ENCODE peak calls at places on chromosome 2, in nine cellular contexts. N is HTR-8/SVneo; J is heart right ventricle; L is naive B cell; Z is head of caudate nucleus; K is CD4-positive, alpha-beta T cell; B is SJSA1; M is IMR-90; G is activated naive CD8-positive, alpha-beta T cell treated with anti-CD3 and anti-CD28 coated beads, Interleukin-2, amount 50 U/mL, for 16 hours. W is an unnamed sample.

GRCh38 chr2:240203031-240203841 is 62.8 kb upstream of the OTOS start:
- DNase-seq in L (no peak), J (no peak), N (no peak), M (no peak), B (no peak), K (no peak), Z (no peak), G (no peak), W (no peak)

GRCh38 chr2:103616891-103617290 is 855.1 kb downstream of the TMEM182 start:
- DNase-seq in N (no peak), L (no peak), M (no peak), K (no peak), Z (no peak), B (no peak), J (no peak), G (no peak), W (no peak)

GRCh38 chr2:28855193-28855592 is 14.9 kb downstream of the TRMT61B start:
- DNase-seq in J (no peak), G (no peak), L (no peak), N (no peak), M (peak; percentile 56), K (no peak), Z (no peak), B (peak; percentile 55), W (no peak)

GRCh38 chr2:155169317-155169716 is 470.8 kb downstream of the KCNJ3 start:
- DNase-seq in Z (no peak), G (no peak), J (no peak), N (no peak), K (no peak), B (no peak), L (no peak), M (no peak), W (no peak)

GRCh38 chr2:72940786-72941185 is 23.5 kb downstream of the EMX1 start:
- DNase-seq in N (no peak), B (peak; percentile 61), J (no peak), G (no peak), Z (no peak), M (peak; percentile 81), K (no peak), L (no peak), W (no peak)

GRCh38 chr2:241190291-241190981 is 2.0 kb downstream of the ANO7 start:
- DNase-seq in N (no peak), M (no peak), L (no peak), J (no peak), B (no peak), G (no peak), K (no peak), Z (no peak), W (no peak)

GRCh38 chr2:120390381-120391055 is 44.6 kb downstream of the INHBB start:
- DNase-seq in Z (no peak), N (no peak), M (no peak), K (no peak), G (no peak), J (no peak), B (no peak), L (no peak), W (no peak)

GRCh38 chr2:224038049-224038829 is 847 bp downstream of the SERPINE2 start:
- DNase-seq in M (peak; percentile 13), K (peak; percentile 19), G (peak; percentile 11), J (no peak), B (peak; percentile 68), N (peak; percentile 58), Z (peak; percentile 62), L (peak; percentile 16), W (no peak)

GRCh38 chr2:120672526-120673204 is 63.0 kb upstream of the GLI2 start:
- DNase-seq in N (no peak), Z (no peak), B (no peak), K (no peak), M (no peak), L (no peak), G (no peak), J (no peak), W (no peak)

GRCh38 chr2:26438926-26439325 is 37.2 kb downstream of the DRC1 start:
- DNase-seq in Z (no peak), M (no peak), K (no peak), J (no peak), N (no peak), L (no peak), B (no peak), G (no peak), W (no peak)

GRCh38 chr2:72181616-72182015 is 34.0 kb upstream of the CYP26B1 start:
- DNase-seq in N (no peak), J (no peak), Z (no peak), M (no peak), G (no peak), K (no peak), L (no peak), B (no peak), W (no peak)

GRCh38 chr2:38578832-38579231 is 23.9 kb downstream of the HNRNPLL start:
- DNase-seq in Z (no peak), J (no peak), G (no peak), M (no peak), B (no peak), N (no peak), K (no peak), L (no peak), W (no peak)

GRCh38 chr2:168456526-168457176 is 579 bp downstream of the CERS6 start:
- DNase-seq in N (peak; percentile 18), G (peak; percentile 29), M (peak; percentile 13), L (peak; percentile 28), J (peak; percentile 14), B (peak; percentile 57), Z (peak; percentile 74), K (peak; percentile 30), W (peak; percentile 7)

GRCh38 chr2:109437325-109438090 is 176.3 kb downstream of the SEPTIN10 start:
- DNase-seq in M (no peak), Z (no peak), L (no peak), J (no peak), N (no peak), B (no peak), K (no peak), G (no peak), W (no peak)

GRCh38 chr2:203451011-203451410 is 84.1 kb downstream of the RAPH1 start:
- DNase-seq in G (no peak), L (no peak), N (no peak), Z (no peak), K (no peak), J (no peak), M (peak; percentile 31), B (no peak), W (no peak)

GRCh38 chr2:11778923-11779757 is 32.7 kb downstream of the LPIN1 start:
- DNase-seq in N (peak; percentile 81), L (peak; percentile 79), G (peak; percentile 79), K (peak; percentile 88), Z (peak; percentile 93), M (peak; percentile 48), B (peak; percentile 69), J (peak; percentile 79), W (peak; percentile 74)

GRCh38 chr2:83994767-83995166 is 464.3 kb downstream of the SUCLG1 start:
- DNase-seq in N (no peak), L (no peak), J (no peak), Z (no peak), B (no peak), G (no peak), M (no peak), K (no peak), W (no peak)

GRCh38 chr2:25343187-25343825 is 1.6 kb upstream of the DNMT3A start:
- DNase-seq in Z (no peak), K (no peak), G (no peak), L (no peak), B (no peak), J (no peak), M (no peak), N (no peak), W (no peak)

GRCh38 chr2:117858892-117859531 is 44.5 kb downstream of the DDX18 start:
- DNase-seq in J (no peak), Z (no peak), K (no peak), B (no peak), M (no peak), G (no peak), L (no peak), N (no peak), W (no peak)

GRCh38 chr2:74007120-74007519 is 22.4 kb downstream of the TET3 start:
- DNase-seq in G (no peak), N (no peak), J (no peak), Z (peak; percentile 6), M (peak; percentile 32), L (no peak), K (no peak), B (no peak), W (no peak)

GRCh38 chr2:48250943-48251342 is 279.0 kb upstream of the STON1 start:
- DNase-seq in K (no peak), M (peak; percentile 19), J (no peak), B (no peak), Z (no peak), N (no peak), G (no peak), L (no peak), W (no peak)

GRCh38 chr2:95015261-95015918 is 10.1 kb upstream of the MAL start:
- DNase-seq in N (no peak), K (no peak), B (no peak), J (no peak), M (no peak), L (no peak), G (no peak), Z (no peak), W (no peak)

GRCh38 chr2:239223330-239224248 is 177.2 kb downstream of the HDAC4 start:
- DNase-seq in G (no peak), Z (peak; percentile 81), J (peak; percentile 40), L (no peak), N (no peak), B (no peak), K (no peak), M (peak; percentile 53), W (no peak)

GRCh38 chr2:77571545-77571944 is 49.4 kb upstream of the LRRTM4 start:
- DNase-seq in G (no peak), J (no peak), K (no peak), Z (no peak), B (no peak), N (no peak), M (no peak), L (no peak), W (no peak)

GRCh38 chr2:24021122-24021998 is 11.5 kb downstream of the MFSD2B start:
- DNase-seq in K (no peak), J (no peak), G (no peak), M (no peak), L (no peak), Z (no peak), N (no peak), B (no peak), W (no peak)

W was measured in T-helper 1 cell.